ENCODE peak calls at places on chromosomes 1 and 21, in ten cellular contexts. Q is tibial artery; F is cardiac fibroblast; L is endodermal cell; M is germinal center; N is kidney tubule cell; S is AG04449; V is left ventricle myocardium inferior; Y is activated naive CD4-positive, alpha-beta T cell treated with anti-CD3 and anti-CD28 coated beads for 36 hours; D is T-helper 2 cell. H is an unnamed sample.

GRCh38 chr1:40107290-40107959 is 10.4 kb upstream of the PPT1 start:
- DNase-seq in D (no peak), F (no peak), V (no peak), Y (no peak), M (no peak), Q (no peak), L (peak), S (no peak), N (peak), H (no peak)

GRCh38 chr1:39635205-39635870 is 4.1 kb downstream of the HEYL start:
- DNase-seq in N (no peak), S (no peak), M (no peak), L (no peak), D (no peak), F (peak), V (peak), Y (no peak), Q (peak), H (no peak)

GRCh38 chr1:187911820-187912219 is 1083.1 kb downstream of the PLA2G4A start:
- DNase-seq in D (no peak), Q (no peak), V (no peak), S (no peak), L (no peak), F (no peak), N (no peak), Y (no peak), M (no peak), H (no peak)

GRCh38 chr1:29698033-29698432 is 461.7 kb downstream of the PTPRU start:
- DNase-seq in V (no peak), Y (no peak), D (no peak), M (no peak), Q (no peak), L (peak), S (no peak), F (peak), N (peak), H (no peak)

GRCh38 chr1:110746644-110747259 is 72.0 kb upstream of the KCNA3 start:
- DNase-seq in Q (no peak), M (peak), Y (peak), V (peak), L (peak), F (peak), S (no peak), N (peak), D (peak), H (no peak)

GRCh38 chr1:12172959-12173358 is 6.2 kb downstream of the TNFRSF1B start:
- DNase-seq in Q (no peak), N (no peak), D (no peak), Y (no peak), V (no peak), M (no peak), L (no peak), F (no peak), S (no peak), H (no peak)

GRCh38 chr1:91851130-91852010 is 34.6 kb downstream of the TGFBR3 start:
- DNase-seq in N (peak), Q (peak), V (peak), M (no peak), S (no peak), F (peak), L (no peak), D (no peak), Y (no peak), H (no peak)

GRCh38 chr1:226939439-226940028 is 560 bp upstream of the COQ8A start:
- DNase-seq in Y (peak), D (no peak), L (no peak), S (no peak), N (peak), F (no peak), V (peak), Q (peak), M (peak), H (no peak)

GRCh38 chr1:224670506-224670905 is 54.4 kb downstream of the CNIH3 start:
- DNase-seq in D (no peak), N (no peak), M (no peak), Q (no peak), S (no peak), V (no peak), Y (no peak), L (no peak), F (peak), H (no peak)

GRCh38 chr1:96967311-96967710 is 245.7 kb downstream of the PTBP2 start:
- DNase-seq in D (no peak), F (no peak), Y (no peak), L (no peak), Q (no peak), N (no peak), M (no peak), V (no peak), S (no peak), H (no peak)

GRCh38 chr1:113226118-113226517 is 153.1 kb downstream of the LRIG2 start:
- DNase-seq in N (no peak), M (no peak), Q (no peak), D (no peak), V (no peak), Y (no peak), F (peak), L (no peak), S (no peak), H (no peak)

GRCh38 chr1:151553659-151554058 is 13.6 kb downstream of the TUFT1 start:
- DNase-seq in N (peak), D (no peak), M (no peak), S (no peak), L (no peak), Q (no peak), Y (no peak), F (peak), V (no peak), H (no peak)

GRCh38 chr1:116498789-116499628 is 71.8 kb downstream of the CD58 start:
- DNase-seq in F (peak), D (no peak), Y (peak), Q (no peak), N (peak), V (no peak), S (no peak), L (peak), M (peak), H (no peak)

GRCh38 chr1:25688390-25689119 is 72.0 kb downstream of the MAN1C1 start:
- DNase-seq in D (no peak), L (no peak), M (no peak), F (no peak), S (no peak), Q (peak), N (no peak), V (no peak), Y (no peak), H (no peak)

GRCh38 chr1:201224671-201225400 is 34.2 kb downstream of the IGFN1 start:
- DNase-seq in M (no peak), S (no peak), Q (no peak), Y (no peak), D (no peak), F (peak), V (no peak), N (no peak), L (peak), H (no peak)

GRCh38 chr1:167529829-167530474 is 11.6 kb upstream of the CD247 start:
- DNase-seq in M (no peak), N (no peak), L (no peak), D (no peak), F (no peak), V (no peak), Q (no peak), S (peak), Y (no peak), H (no peak)

GRCh38 chr21:35217504-35218060 is 168.5 kb upstream of the RUNX1 start:
- DNase-seq in N (peak), S (peak), L (peak), M (no peak), Q (no peak), V (no peak), F (peak), Y (peak), D (no peak), H (peak)

GRCh38 chr1:218616681-218617080 is 271.5 kb downstream of the TGFB2 start:
- DNase-seq in F (peak), L (no peak), Q (no peak), V (no peak), M (no peak), N (no peak), Y (no peak), S (no peak), D (no peak), H (no peak)

GRCh38 chr1:56160916-56161315 is 418.4 kb downstream of the PLPP3 start:
- DNase-seq in N (no peak), F (no peak), S (no peak), Y (no peak), D (no peak), Q (no peak), M (no peak), V (no peak), L (no peak), H (no peak)

GRCh38 chr1:6142734-6143133 is 37.4 kb downstream of the CHD5 start:
- DNase-seq in N (no peak), S (no peak), Y (no peak), V (no peak), L (no peak), D (no peak), M (no peak), Q (no peak), F (no peak), H (no peak)

GRCh38 chr1:78541479-78541878 is 50.7 kb downstream of the PTGFR start:
- DNase-seq in Q (no peak), L (no peak), S (no peak), M (no peak), D (no peak), N (no peak), V (no peak), Y (no peak), F (no peak), H (no peak)

GRCh38 chr1:94096797-94097549 is 24.0 kb downstream of the ABCA4 start:
- DNase-seq in Y (no peak), D (no peak), M (no peak), F (no peak), L (no peak), S (no peak), V (peak), N (no peak), Q (no peak), H (no peak)

GRCh38 chr1:81801834-81802531 is 1.2 kb downstream of the ADGRL2 start:
- DNase-seq in Q (peak), Y (no peak), D (no peak), F (peak), L (peak), N (peak), S (no peak), M (peak), V (peak), H (no peak)

GRCh38 chr1:61436491-61437120 is 288.3 kb downstream of the TM2D1 start:
- DNase-seq in D (no peak), Y (no peak), M (no peak), L (peak), Q (no peak), V (no peak), S (no peak), F (no peak), N (peak), H (no peak)

GRCh38 chr1:11062965-11063401 is 3.2 kb upstream of the SRM start:
- DNase-seq in F (peak), Y (no peak), M (no peak), V (no peak), Q (no peak), N (peak), L (no peak), S (peak), D (no peak), H (no peak)

GRCh38 chr21:26884436-26884835 is 39.2 kb upstream of the ADAMTS1 start:
- DNase-seq in N (no peak), M (no peak), Y (no peak), S (no peak), D (no peak), Q (no peak), F (no peak), L (no peak), V (no peak), H (no peak)

GRCh38 chr1:1082239-1083180 is 8.4 kb upstream of the RNF223 start:
- DNase-seq in L (peak), S (no peak), Y (no peak), N (no peak), V (peak), M (no peak), F (no peak), D (no peak), Q (peak), H (no peak)

GRCh38 chr1:48227165-48228013 is 4.9 kb downstream of the SLC5A9 start:
- DNase-seq in M (peak), D (no peak), S (no peak), F (no peak), Y (peak), V (no peak), N (no peak), Q (no peak), L (no peak), H (no peak)

GRCh38 chr1:210239295-210240155 is 6.9 kb downstream of the SERTAD4 start:
- DNase-seq in S (peak), M (no peak), D (no peak), F (peak), Q (no peak), N (peak), L (peak), Y (no peak), V (no peak), H (peak)

GRCh38 chr1:203512830-203513578 is 19.1 kb downstream of the OPTC start:
- DNase-seq in L (peak), F (peak), Y (peak), V (no peak), Q (peak), D (no peak), M (no peak), N (peak), S (peak), H (peak)

GRCh38 chr1:66291047-66291864 is 242.7 kb upstream of the SGIP1 start:
- DNase-seq in M (no peak), Q (no peak), N (peak), V (no peak), S (no peak), L (no peak), D (no peak), Y (no peak), F (no peak), H (no peak)

GRCh38 chr1:26785611-26786436 is 1.9 kb upstream of the PIGV start:
- DNase-seq in Y (peak), F (peak), M (peak), N (peak), Q (no peak), D (no peak), V (no peak), S (no peak), L (no peak), H (no peak)